ENCODE peak calls at places on chromosomes 3 and 15, in six cellular contexts. L is stomach, U is esophagus muscularis mucosa, R is HepG2, X is esophagus squamous epithelium, Y is right lobe of liver. C is an unnamed sample.

GRCh38 chr3:5822843-5823242 is 635.3 kb downstream of the EDEM1 start:
- DNase-seq in L (no peak), U (no peak), R (no peak), X (no peak), Y (no peak), C (no peak)

GRCh38 chr15:91472316-91472756 is 372.3 kb downstream of the SV2B start:
- DNase-seq in L (no peak), U (no peak), R (no peak), X (no peak), Y (no peak), C (no peak)

GRCh38 chr3:71294919-71295318 is 288.6 kb downstream of the FOXP1 start:
- DNase-seq in L (no peak), U (no peak), R (no peak), X (no peak), Y (no peak), C (no peak)

GRCh38 chr3:46913644-46914043 is 36.1 kb downstream of the PTH1R start:
- DNase-seq in L (no peak), U (no peak), R (no peak), X (no peak), Y (no peak), C (peak; percentile 84)

GRCh38 chr3:28915711-28916481 is 365.0 kb upstream of the RBMS3 start:
- DNase-seq in L (peak; percentile 26), U (no peak), R (no peak), X (no peak), Y (no peak), C (peak; percentile 3)

GRCh38 chr3:177351195-177351594 is 153.9 kb upstream of the TBL1XR1 start:
- DNase-seq in L (no peak), U (no peak), R (no peak), X (no peak), Y (no peak), C (no peak)

GRCh38 chr15:51672100-51672731 is 9.1 kb upstream of the SCG3 start:
- DNase-seq in L (no peak), U (no peak), R (no peak), X (no peak), Y (no peak), C (no peak)

GRCh38 chr3:13401149-13401548 is 19.0 kb downstream of the NUP210 start:
- DNase-seq in L (no peak), U (no peak), R (no peak), X (no peak), Y (no peak), C (peak; percentile 41)

GRCh38 chr15:62153228-62153627 is 11.9 kb downstream of the C2CD4B start:
- DNase-seq in L (no peak), U (peak; percentile 42), R (no peak), X (no peak), Y (no peak), C (no peak)

GRCh38 chr3:35194666-35195065 is 444.7 kb upstream of the ARPP21 start:
- DNase-seq in L (no peak), U (no peak), R (no peak), X (no peak), Y (no peak), C (no peak)

GRCh38 chr3:133776794-133777438 is 28.7 kb upstream of the SRPRB start:
- DNase-seq in L (no peak), U (no peak), R (no peak), X (no peak), Y (no peak), C (no peak)

GRCh38 chr15:60301024-60301423 is 96.8 kb downstream of the ANXA2 start:
- DNase-seq in L (no peak), U (peak; percentile 34), R (no peak), X (no peak), Y (no peak), C (no peak)

GRCh38 chr15:65634381-65634780 is 12.6 kb downstream of the SLC24A1 start:
- DNase-seq in L (no peak), U (no peak), R (no peak), X (no peak), Y (no peak), C (no peak)

GRCh38 chr15:82263350-82263749 is 732 bp downstream of the SAXO2 start:
- DNase-seq in L (no peak), U (no peak), R (peak; percentile 92), X (no peak), Y (no peak), C (no peak)

GRCh38 chr3:72319202-72320095 is 528.8 kb downstream of the SHQ1 start:
- DNase-seq in L (no peak), U (no peak), R (no peak), X (no peak), Y (no peak), C (no peak)

GRCh38 chr3:126493731-126494130 is 18.0 kb upstream of the ZXDC start:
- DNase-seq in L (no peak), U (no peak), R (no peak), X (no peak), Y (no peak), C (no peak)

GRCh38 chr15:91224750-91225380 is 124.8 kb downstream of the SV2B start:
- DNase-seq in L (no peak), U (no peak), R (peak; percentile 25), X (no peak), Y (no peak), C (no peak)

GRCh38 chr3:142888099-142888483 is 792 bp downstream of the PCOLCE2 start:
- DNase-seq in L (no peak), U (no peak), R (no peak), X (no peak), Y (peak; percentile 53), C (no peak)

GRCh38 chr3:65019412-65020093 is 331.8 kb upstream of the ADAMTS9 start:
- DNase-seq in L (no peak), U (no peak), R (no peak), X (no peak), Y (no peak), C (no peak)

GRCh38 chr3:183181606-183182005 is 19.1 kb upstream of the LAMP3 start:
- DNase-seq in L (no peak), U (no peak), R (no peak), X (no peak), Y (peak; percentile 39), C (no peak)

DNA sequence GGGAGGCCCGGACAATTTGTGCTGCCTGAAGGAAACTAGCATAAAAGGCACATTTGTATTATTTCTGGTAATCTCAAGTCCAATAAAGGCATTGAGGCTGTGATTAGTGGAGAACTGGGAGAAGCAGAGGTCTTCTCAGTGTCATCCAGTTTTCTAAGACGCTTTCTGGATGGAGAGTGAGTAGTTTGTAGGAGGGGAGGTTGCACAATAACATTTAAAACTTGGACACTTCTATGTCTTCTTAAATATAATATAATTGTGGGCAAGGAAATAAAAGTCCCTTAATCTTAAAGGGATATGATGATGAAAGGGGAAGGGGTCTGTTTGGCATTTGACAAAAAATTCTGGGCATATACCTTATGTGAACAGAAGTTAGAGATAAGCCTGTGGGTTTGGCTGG is 291.6 kb upstream of the TGFBR2 start:
- DNase-seq in L (no peak), U (no peak), R (no peak), X (no peak), Y (no peak), C (no peak)
- H3K27ac ChIP-seq in L (no peak overlapping the region), U (no peak overlapping the region), R (no peak overlapping the region), X (no peak overlapping the region), Y (no peak overlapping the region), C (no peak overlapping the region)

GRCh38 chr15:79977431-79977940 is 6.5 kb upstream of the BCL2A1 start:
- DNase-seq in L (no peak), U (no peak), R (no peak), X (no peak), Y (no peak), C (no peak)
- TF ChIP-seq POLR2A in L (no peak), U (no peak), R (no peak), X (no peak), Y (no peak), C (no peak)

GRCh38 chr15:95254263-95254662 is 1022.9 kb downstream of the MCTP2 start:
- DNase-seq in L (no peak), U (no peak), R (no peak), X (no peak), Y (no peak), C (no peak)
- H3K27ac ChIP-seq in L (peak overlapping the region; percentile 19), U (no peak overlapping the region), R (no peak overlapping the region), X (no peak overlapping the region), Y (no peak overlapping the region), C (no peak overlapping the region)

GRCh38 chr3:121869731-121870130 is 24.5 kb upstream of the SLC15A2 start:
- DNase-seq in L (no peak), U (no peak), R (no peak), X (no peak), Y (no peak), C (no peak)

GRCh38 chr3:121871434-121871833 is 22.8 kb upstream of the SLC15A2 start:
- DNase-seq in L (no peak), U (no peak), R (no peak), X (no peak), Y (no peak), C (no peak)

DNA sequence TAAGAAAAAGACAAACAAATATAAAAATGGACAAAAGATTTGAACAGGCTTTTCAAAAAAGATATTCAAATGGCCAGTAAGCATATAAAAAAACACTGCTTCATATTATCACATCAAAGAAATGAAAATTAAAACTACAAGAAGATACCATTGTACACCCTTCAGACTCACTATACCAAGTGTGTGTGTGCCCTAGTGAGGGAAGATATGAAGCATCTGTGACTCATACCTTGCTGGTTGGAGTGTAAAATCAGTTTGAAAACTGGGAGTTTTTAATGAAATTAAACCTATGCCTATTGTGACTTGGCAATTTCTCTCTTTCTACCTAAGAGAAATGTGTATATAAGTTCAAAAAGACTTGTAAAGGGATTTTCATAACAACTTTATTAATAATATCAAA is 23.5 kb upstream of the SLC15A2 start:
- DNase-seq in L (no peak), U (no peak), R (no peak), X (no peak), Y (no peak), C (no peak)
- TF ChIP-seq POLR2A in L (no peak), U (no peak), R (no peak), X (no peak), Y (no peak), C (no peak)

DNA sequence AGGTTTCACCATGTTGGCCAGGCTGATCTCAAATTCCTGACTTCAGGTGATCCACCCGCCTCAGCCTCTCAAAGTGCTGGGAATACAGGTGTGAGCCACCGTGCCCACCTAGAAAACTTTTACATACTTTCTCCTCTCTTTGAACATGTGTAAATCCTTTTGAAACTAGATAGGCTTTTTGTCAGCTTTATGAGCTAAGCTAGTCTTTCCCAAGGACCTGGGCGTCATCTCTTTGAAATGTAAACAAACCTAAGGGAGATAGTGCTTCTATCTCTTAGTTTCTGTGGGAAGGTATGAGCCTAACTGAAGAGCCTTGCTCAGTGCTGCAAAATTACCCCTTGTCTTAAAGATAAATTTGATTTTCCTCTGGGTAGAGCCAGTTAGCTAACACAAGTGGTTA is 4.8 kb downstream of the CX3CR1 start:
- DNase-seq in L (no peak), U (no peak), R (no peak), X (no peak), Y (no peak), C (no peak)
- H3K27ac ChIP-seq in L (no peak overlapping the region), U (no peak overlapping the region), R (no peak overlapping the region), X (no peak overlapping the region), Y (no peak overlapping the region), C (no peak overlapping the region)

C was measured in thyroid gland.